ENCODE peak calls at places on chromosome 13, in seven cellular contexts. Z is A549; Q is activated CD4-positive, alpha-beta T cell treated with anti-CD3 and anti-CD28 coated beads, Interleukin-2, amount 50 U/mL, for 4 hours; C is SJSA1; A is Right ventricle myocardium superior; B is cardiac muscle cell; P is aorta. G is an unnamed sample.

GRCh38 chr13:68232351-68233130 is 1002.4 kb upstream of the PCDH9 start:
- DNase-seq in Z (no peak), Q (no peak), C (no peak), A (no peak), B (no peak), P (no peak), G (no peak)

GRCh38 chr13:28204690-28205443 is 66.5 kb downstream of the PAN3 start:
- DNase-seq in Z (no peak), Q (no peak), C (no peak), A (no peak), B (no peak), P (no peak), G (no peak)

GRCh38 chr13:65843314-65843731 is 1386.8 kb downstream of the PCDH9 start:
- DNase-seq in Z (no peak), Q (no peak), C (no peak), A (no peak), B (no peak), P (no peak), G (no peak)

GRCh38 chr13:43268632-43269031 is 245.2 kb downstream of the DNAJC15 start:
- DNase-seq in Z (no peak), Q (no peak), C (no peak), A (no peak), B (peak), P (no peak), G (no peak)

GRCh38 chr13:59746291-59746962 is 417.3 kb downstream of the DIAPH3 start:
- DNase-seq in Z (no peak), Q (no peak), C (no peak), A (no peak), B (no peak), P (no peak), G (no peak)

GRCh38 chr13:49219647-49220034 is 497 bp upstream of the MLNR start:
- DNase-seq in Z (no peak), Q (peak), C (no peak), A (no peak), B (no peak), P (no peak), G (no peak)

GRCh38 chr13:96053003-96053703 is at the start of gene UGGT2:
- DNase-seq in Z (peak), Q (no peak), C (peak), A (peak), B (peak), P (peak), G (peak)

GRCh38 chr13:87128006-87128405 is 543.2 kb upstream of the SLITRK5 start:
- DNase-seq in Z (no peak), Q (no peak), C (no peak), A (no peak), B (no peak), P (no peak), G (no peak)

GRCh38 chr13:77022341-77022740 is 4.6 kb downstream of the FBXL3 start:
- DNase-seq in Z (no peak), Q (no peak), C (no peak), A (no peak), B (no peak), P (no peak), G (no peak)

GRCh38 chr13:23551213-23552008 is 18.8 kb upstream of the TNFRSF19 start:
- DNase-seq in Z (no peak), Q (no peak), C (no peak), A (no peak), B (peak), P (no peak), G (no peak)

GRCh38 chr13:79445968-79446645 is 34.8 kb upstream of the NDFIP2 start:
- DNase-seq in Z (no peak), Q (no peak), C (no peak), A (no peak), B (no peak), P (no peak), G (no peak)

GRCh38 chr13:21913010-21913409 is 242.1 kb downstream of the FGF9 start:
- DNase-seq in Z (no peak), Q (no peak), C (no peak), A (no peak), B (peak), P (no peak), G (no peak)

GRCh38 chr13:110499621-110500281 is 61.8 kb downstream of the RAB20 start:
- DNase-seq in Z (peak), Q (no peak), C (peak), A (no peak), B (no peak), P (no peak), G (no peak)

GRCh38 chr13:53250272-53250875 is 221.8 kb downstream of the OLFM4 start:
- DNase-seq in Z (peak), Q (no peak), C (peak), A (no peak), B (peak), P (no peak), G (peak)

GRCh38 chr13:37375071-37375470 is 223.5 kb downstream of the POSTN start:
- DNase-seq in Z (no peak), Q (no peak), C (no peak), A (no peak), B (no peak), P (no peak), G (no peak)

GRCh38 chr13:41649659-41650058 is 192.3 kb downstream of the RGCC start:
- DNase-seq in Z (peak), Q (no peak), C (no peak), A (no peak), B (peak), P (no peak), G (peak)

GRCh38 chr13:31053098-31053497 is 108.6 kb downstream of the HSPH1 start:
- DNase-seq in Z (no peak), Q (no peak), C (no peak), A (peak), B (no peak), P (no peak), G (no peak)

GRCh38 chr13:32528358-32528757 is 10.2 kb downstream of the N4BP2L2 start:
- DNase-seq in Z (no peak), Q (no peak), C (no peak), A (no peak), B (no peak), P (no peak), G (no peak)

GRCh38 chr13:91574756-91575155 is 176.3 kb downstream of the GPC5 start:
- DNase-seq in Z (no peak), Q (no peak), C (no peak), A (no peak), B (no peak), P (no peak), G (no peak)

GRCh38 chr13:30477346-30478235 is 11.9 kb upstream of the HMGB1 start:
- DNase-seq in Z (no peak), Q (no peak), C (no peak), A (no peak), B (no peak), P (no peak), G (no peak)

GRCh38 chr13:111980146-111980929 is 86.6 kb upstream of the SOX1 start:
- DNase-seq in Z (no peak), Q (no peak), C (no peak), A (no peak), B (no peak), P (peak), G (no peak)

GRCh38 chr13:35695411-35695810 is 218.9 kb upstream of the MAB21L1 start:
- DNase-seq in Z (no peak), Q (no peak), C (peak), A (no peak), B (no peak), P (no peak), G (no peak)

GRCh38 chr13:97108535-97108910 is 113.6 kb upstream of the MBNL2 start:
- DNase-seq in Z (no peak), Q (no peak), C (no peak), A (no peak), B (no peak), P (no peak), G (no peak)

GRCh38 chr13:113178070-113178895 is 19.8 kb downstream of the PROZ start:
- DNase-seq in Z (no peak), Q (no peak), C (peak), A (no peak), B (no peak), P (no peak), G (no peak)

GRCh38 chr13:91249370-91249769 is 98.1 kb upstream of the MIR17HG start:
- DNase-seq in Z (no peak), Q (no peak), C (no peak), A (no peak), B (no peak), P (no peak), G (no peak)

GRCh38 chr13:27341616-27342015 is 71.0 kb downstream of the RASL11A start:
- DNase-seq in Z (peak), Q (no peak), C (peak), A (no peak), B (no peak), P (no peak), G (no peak)

GRCh38 chr13:33612641-33613638 is 205.0 kb upstream of the RFC3 start:
- DNase-seq in Z (no peak), Q (no peak), C (no peak), A (no peak), B (no peak), P (no peak), G (no peak)

GRCh38 chr13:29969286-29969685 is 118.9 kb upstream of the UBL3 start:
- DNase-seq in Z (no peak), Q (no peak), C (no peak), A (no peak), B (no peak), P (no peak), G (no peak)

GRCh38 chr13:28449826-28450773 is 44.8 kb downstream of the FLT1 start:
- DNase-seq in Z (no peak), Q (no peak), C (no peak), A (no peak), B (no peak), P (no peak), G (no peak)